ENCODE peak calls at places on chromosomes 13 and 19, in seven cellular contexts. V is fibroblast of the aortic adventitia, X is AG09309, I is endothelial cell, M is fibroblast of lung, Z is body of pancreas, T is cardiac fibroblast. B is an unnamed sample.

GRCh38 chr13:40672310-40673060 is 6.0 kb upstream of the FOXO1 start:
- DNase-seq in V (peak), X (no peak), I (no peak), M (peak), Z (peak), T (peak), B (peak)

GRCh38 chr13:28059214-28059613 is 41.2 kb downstream of the FLT3 start:
- DNase-seq in V (peak), X (no peak), I (peak), M (peak), Z (peak), T (peak), B (peak)

GRCh38 chr13:30895773-30896172 is 10.3 kb upstream of the MEDAG start:
- DNase-seq in V (peak), X (peak), I (no peak), M (peak), Z (peak), T (peak), B (peak)

GRCh38 chr19:10862561-10863106 is 8.7 kb upstream of the CARM1 start:
- DNase-seq in V (no peak), X (no peak), I (no peak), M (no peak), Z (no peak), T (no peak), B (no peak)

GRCh38 chr13:51614350-51614786 is 30.1 kb downstream of the WDFY2 start:
- DNase-seq in V (no peak), X (no peak), I (peak), M (no peak), Z (peak), T (no peak), B (peak)

GRCh38 chr13:111323950-111324651 is 3.7 kb downstream of the TEX29 start:
- DNase-seq in V (no peak), X (no peak), I (no peak), M (no peak), Z (no peak), T (no peak), B (no peak)

GRCh38 chr13:40381935-40382764 is 284.3 kb downstream of the FOXO1 start:
- DNase-seq in V (no peak), X (no peak), I (no peak), M (no peak), Z (no peak), T (no peak), B (no peak)

GRCh38 chr13:24215732-24216131 is 55.2 kb downstream of the SPATA13 start:
- DNase-seq in V (peak), X (peak), I (no peak), M (peak), Z (peak), T (peak), B (peak)

GRCh38 chr13:25165664-25166063 is 6.4 kb downstream of the AMER2 start:
- DNase-seq in V (no peak), X (no peak), I (no peak), M (no peak), Z (no peak), T (no peak), B (no peak)

GRCh38 chr13:40518481-40518882 is 148.0 kb downstream of the FOXO1 start:
- DNase-seq in V (no peak), X (no peak), I (no peak), M (peak), Z (peak), T (no peak), B (no peak)

GRCh38 chr13:81686877-81687276 is 1346.0 kb upstream of the SPRY2 start:
- DNase-seq in V (no peak), X (no peak), I (no peak), M (peak), Z (no peak), T (peak), B (no peak)

GRCh38 chr19:14116525-14116917 is 1.0 kb downstream of the PRKACA start:
- DNase-seq in V (no peak), X (no peak), I (no peak), M (no peak), Z (no peak), T (no peak), B (no peak)
- TF ChIP-seq CTCF in V (no peak), X (no peak), I (no peak), M (no peak), Z (no peak), T (no peak), B (no peak)

GRCh38 chr19:43552616-43553015 is 19.6 kb downstream of the ZNF575 start:
- DNase-seq in V (no peak), X (no peak), I (no peak), M (no peak), Z (no peak), T (no peak), B (no peak)
- TF ChIP-seq CTCF in V (no peak), X (no peak), I (no peak), M (no peak), Z (no peak), T (no peak), B (no peak)

GRCh38 chr13:113995051-113995601 is 21.2 kb upstream of the C13orf46 start:
- DNase-seq in V (no peak), X (no peak), I (no peak), M (no peak), Z (peak), T (no peak), B (no peak)
- TF ChIP-seq CTCF in V (no peak), X (no peak), I (no peak), M (no peak), Z (no peak), T (no peak), B (no peak)

DNA sequence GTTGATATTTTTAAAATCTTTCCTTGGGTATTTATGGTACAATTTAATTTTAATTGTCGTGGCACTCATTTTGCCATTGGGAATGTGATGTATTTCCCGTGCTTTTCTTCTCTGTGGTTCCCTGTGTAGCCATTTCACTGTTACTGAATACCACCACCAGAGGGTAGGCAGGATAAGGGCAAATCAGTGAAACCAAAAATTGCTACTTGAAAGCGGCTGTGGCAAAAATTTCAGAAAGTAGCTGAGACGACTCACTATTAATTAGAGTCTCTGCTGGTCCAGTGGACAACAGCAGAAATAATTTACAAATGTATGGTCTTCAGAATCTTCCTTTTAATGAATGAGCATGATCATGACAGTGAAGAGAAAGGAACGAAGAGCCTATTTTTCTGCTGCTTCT is 34.4 kb upstream of the MIR17HG start:
- DNase-seq in V (peak), X (no peak), I (peak), M (peak), Z (no peak), T (peak), B (peak)
- TF ChIP-seq CTCF in V (peak), X (peak), I (no peak), M (peak), Z (peak), T (peak), B (peak)

DNA sequence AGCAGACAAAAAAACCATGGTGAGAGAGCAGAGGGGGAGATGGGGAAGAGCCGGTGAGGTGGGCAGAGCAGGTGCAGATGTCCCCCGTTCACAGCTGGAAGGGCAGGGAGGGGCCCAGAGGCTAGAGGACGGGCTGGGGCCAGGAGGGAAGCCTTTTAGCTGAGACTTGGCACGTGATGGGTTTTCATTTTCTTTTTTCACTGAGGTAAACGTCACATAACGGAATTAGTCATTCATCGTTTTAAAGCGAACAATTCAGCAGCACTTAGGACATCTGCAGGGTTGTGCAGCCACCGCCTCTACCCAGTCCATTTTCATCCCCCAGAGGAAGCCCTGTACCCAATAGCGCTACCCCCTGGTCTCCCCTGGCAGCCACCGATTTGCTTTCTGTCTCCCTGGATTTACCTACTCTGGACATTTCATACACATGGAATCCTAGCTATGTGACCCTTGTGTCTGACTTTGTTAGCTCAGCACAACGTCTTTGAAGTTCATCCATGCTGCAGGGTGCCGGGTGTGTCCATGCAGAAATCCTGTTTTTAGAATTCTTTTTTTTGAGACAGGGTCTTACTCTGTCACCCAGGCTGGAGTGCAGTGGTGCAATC is 16.0 kb upstream of the EMC10 start:
- DNase-seq in V (peak), X (no peak), I (no peak), M (peak), Z (no peak), T (peak), B (peak)
- TF ChIP-seq CTCF in V (no peak), X (no peak), I (no peak), M (peak), Z (no peak), T (no peak), B (no peak)

GRCh38 chr19:40797166-40797962 is 1.6 kb upstream of the EGLN2 start:
- DNase-seq in V (no peak), X (no peak), I (no peak), M (no peak), Z (no peak), T (no peak), B (no peak)

GRCh38 chr19:40798997-40799557 is at the start of gene EGLN2:
- DNase-seq in V (no peak), X (no peak), I (no peak), M (no peak), Z (no peak), T (no peak), B (no peak)

GRCh38 chr19:40799558-40800338 is 757 bp downstream of the EGLN2 start:
- DNase-seq in V (no peak), X (no peak), I (peak), M (no peak), Z (peak), T (no peak), B (no peak)

GRCh38 chr19:40797963-40798222 is 1.1 kb upstream of the EGLN2 start:
- DNase-seq in V (no peak), X (no peak), I (no peak), M (no peak), Z (no peak), T (no peak), B (no peak)

GRCh38 chr19:40798223-40798996 is 581 bp upstream of the EGLN2 start:
- DNase-seq in V (peak), X (peak), I (peak), M (peak), Z (peak), T (peak), B (peak)
- TF ChIP-seq CTCF in V (peak), X (peak), I (no peak), M (peak), Z (peak), T (peak), B (peak)

B was measured in AG10803.